ENCODE peak calls at places on chromosomes 13 and 19, in six cellular contexts. T, R, B, E, V and K are unnamed samples.

GRCh38 chr13:75637101-75637774 is 1.1 kb downstream of the LMO7 start:
- DNase-seq in T (peak; percentile 19), R (no peak), B (no peak), E (no peak), V (no peak), K (no peak)

GRCh38 chr19:48614436-48615144 is at the start of gene FAM83E:
- DNase-seq in T (no peak), R (no peak), B (peak; percentile 88), E (peak; percentile 75), V (no peak), K (no peak)

GRCh38 chr13:112582305-112582704 is 5.6 kb downstream of the TUBGCP3 start:
- DNase-seq in T (no peak), R (no peak), B (no peak), E (no peak), V (no peak), K (no peak)

GRCh38 chr13:98847780-98848179 is 95.3 kb upstream of the SLC15A1 start:
- DNase-seq in T (no peak), R (no peak), B (no peak), E (peak; percentile 55), V (no peak), K (no peak)

GRCh38 chr19:22472180-22472637 is 50.1 kb upstream of the ZNF98 start:
- DNase-seq in T (no peak), R (no peak), B (no peak), E (no peak), V (no peak), K (no peak)

GRCh38 chr19:48490980-48491792 is 20.4 kb downstream of the LMTK3 start:
- DNase-seq in T (peak; percentile 96), R (no peak), B (no peak), E (peak; percentile 88), V (peak; percentile 39), K (peak; percentile 44)

GRCh38 chr19:5880604-5881078 is 10.3 kb upstream of the FUT5 start:
- DNase-seq in T (no peak), R (no peak), B (no peak), E (no peak), V (peak; percentile 78), K (no peak)

GRCh38 chr19:45761714-45762113 is 7.3 kb downstream of the SIX5 start:
- DNase-seq in T (no peak), R (no peak), B (no peak), E (no peak), V (no peak), K (no peak)

GRCh38 chr13:30314562-30314961 is 7.2 kb upstream of the KATNAL1 start:
- DNase-seq in T (no peak), R (no peak), B (no peak), E (no peak), V (no peak), K (no peak)

GRCh38 chr13:46648166-46648607 is 95.2 kb downstream of the LRCH1 start:
- DNase-seq in T (no peak), R (no peak), B (no peak), E (peak; percentile 39), V (no peak), K (no peak)

GRCh38 chr13:74117207-74117705 is 16.9 kb downstream of the KLF12 start:
- DNase-seq in T (no peak), R (no peak), B (no peak), E (no peak), V (no peak), K (no peak)

GRCh38 chr19:42301646-42302204 is at the start of gene PRR19:
- DNase-seq in T (no peak), R (no peak), B (no peak), E (peak; percentile 58), V (no peak), K (no peak)

GRCh38 chr19:3324405-3324856 is 42.0 kb upstream of the NFIC start:
- DNase-seq in T (peak; percentile 79), R (no peak), B (peak; percentile 72), E (peak; percentile 36), V (peak; percentile 44), K (peak; percentile 71)

GRCh38 chr19:4657835-4658234 is 12.3 kb downstream of the MYDGF start:
- DNase-seq in T (no peak), R (no peak), B (no peak), E (no peak), V (no peak), K (no peak)

GRCh38 chr19:2215281-2215751 is 20.8 kb downstream of the PLEKHJ1 start:
- DNase-seq in T (no peak), R (no peak), B (no peak), E (peak; percentile 44), V (no peak), K (peak; percentile 56)

GRCh38 chr13:107203146-107203847 is 635.4 kb upstream of the ARGLU1 start:
- DNase-seq in T (peak; percentile 11), R (no peak), B (no peak), E (peak; percentile 73), V (no peak), K (no peak)

GRCh38 chr19:661427-662196 is 1.4 kb downstream of the RNF126 start:
- DNase-seq in T (peak; percentile 87), R (no peak), B (no peak), E (no peak), V (peak; percentile 51), K (peak; percentile 62)

GRCh38 chr19:16566161-16566560 is 6.1 kb downstream of the SLC35E1 start:
- DNase-seq in T (no peak), R (no peak), B (no peak), E (no peak), V (no peak), K (peak; percentile 78)

GRCh38 chr19:15563325-15563794 is 51.7 kb upstream of the CYP4F8 start:
- DNase-seq in T (no peak), R (no peak), B (no peak), E (no peak), V (no peak), K (no peak)

GRCh38 chr13:39688699-39689405 is 33.4 kb downstream of the COG6 start:
- DNase-seq in T (peak; percentile 12), R (peak; percentile 9), B (no peak), E (no peak), V (no peak), K (no peak)

GRCh38 chr13:43785681-43786471 is 896 bp downstream of the ENOX1 start:
- DNase-seq in T (peak; percentile 53), R (no peak), B (peak; percentile 66), E (peak; percentile 77), V (peak; percentile 88), K (no peak)

DNA sequence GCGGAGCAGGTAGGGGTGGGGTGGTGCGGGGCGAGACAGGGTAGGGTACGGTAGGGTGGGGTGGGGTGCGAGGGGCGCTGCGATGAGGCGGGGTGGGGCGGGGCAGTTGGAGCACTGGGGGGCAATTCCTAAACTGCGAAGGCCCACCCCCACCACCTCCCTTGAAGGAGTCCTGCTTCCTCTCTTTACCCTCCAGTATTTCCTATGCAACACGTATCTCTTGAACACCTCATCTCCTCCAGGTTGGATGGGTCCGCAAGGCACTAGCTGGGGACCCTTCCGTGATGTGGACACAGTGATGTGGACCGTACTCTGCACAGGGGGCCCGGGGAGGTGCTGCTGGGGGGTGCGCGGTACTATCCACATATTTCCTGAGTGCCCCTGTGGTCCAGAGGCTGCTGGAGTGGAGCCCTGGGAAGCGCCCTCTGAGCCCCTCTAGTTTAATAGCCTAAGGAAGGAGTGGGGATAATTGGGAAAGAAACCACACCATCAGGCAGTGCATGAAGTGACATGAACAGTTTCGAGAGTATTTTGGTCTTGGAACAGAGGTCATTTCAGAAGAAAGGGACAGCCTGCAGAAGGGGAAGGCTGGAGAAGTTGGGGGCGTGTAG is 1.1 kb downstream of the IL17D start:
- DNase-seq in T (no peak), R (no peak), B (no peak), E (no peak), V (no peak), K (no peak)
- TF ChIP-seq CTCF in T (no peak), R (no peak), B (no peak), E (no peak), V (no peak), K (no peak)

DNA sequence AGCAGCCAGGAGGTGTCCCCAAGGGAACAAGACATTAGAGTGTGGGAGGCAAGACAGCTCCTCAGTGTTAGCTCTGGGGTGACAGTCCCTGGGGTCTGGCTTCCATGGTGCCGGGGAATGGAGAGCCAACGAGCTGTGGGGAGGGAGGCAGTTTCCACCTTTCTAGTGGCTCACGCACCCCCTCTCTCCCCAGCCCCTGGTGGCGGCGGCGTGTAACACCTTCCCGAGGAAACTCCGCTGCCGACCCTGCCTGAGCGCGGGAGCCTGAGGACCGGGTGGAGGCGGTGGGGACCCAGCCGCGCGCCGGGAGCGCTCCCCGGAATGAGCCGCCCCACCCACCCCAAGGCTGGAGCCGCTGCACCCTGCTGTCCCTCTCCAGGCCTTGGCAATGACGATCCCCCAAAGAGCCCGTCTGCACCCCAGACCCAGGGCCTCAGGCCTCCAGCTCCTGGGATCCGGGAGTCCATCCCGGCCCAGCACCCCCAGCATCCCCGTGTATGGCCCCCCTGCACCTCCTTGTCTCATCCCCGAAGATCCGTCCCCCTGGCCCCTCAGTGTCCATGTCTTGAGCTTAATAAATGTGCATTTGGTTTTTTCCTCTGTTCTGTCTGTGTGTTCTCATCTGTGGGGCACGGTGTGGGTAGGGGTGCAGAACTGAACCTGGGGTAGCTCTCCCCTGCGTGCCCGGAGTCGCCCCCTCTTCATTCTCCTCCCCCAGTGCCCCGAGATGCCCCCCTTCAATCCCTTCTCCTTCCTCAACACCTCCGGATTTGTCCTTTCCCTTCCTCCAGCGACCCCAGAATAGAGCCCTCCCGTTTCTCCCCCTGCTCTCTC is 617 bp upstream of the FXYD5 start:
- DNase-seq in T (peak; percentile 79), R (no peak), B (no peak), E (peak; percentile 79), V (peak; percentile 40), K (peak; percentile 66)
- TF ChIP-seq CTCF in T (peak; percentile 63), R (peak; percentile 78), B (no peak), E (peak; percentile 68), V (peak; percentile 45), K (peak; percentile 84)

DNA sequence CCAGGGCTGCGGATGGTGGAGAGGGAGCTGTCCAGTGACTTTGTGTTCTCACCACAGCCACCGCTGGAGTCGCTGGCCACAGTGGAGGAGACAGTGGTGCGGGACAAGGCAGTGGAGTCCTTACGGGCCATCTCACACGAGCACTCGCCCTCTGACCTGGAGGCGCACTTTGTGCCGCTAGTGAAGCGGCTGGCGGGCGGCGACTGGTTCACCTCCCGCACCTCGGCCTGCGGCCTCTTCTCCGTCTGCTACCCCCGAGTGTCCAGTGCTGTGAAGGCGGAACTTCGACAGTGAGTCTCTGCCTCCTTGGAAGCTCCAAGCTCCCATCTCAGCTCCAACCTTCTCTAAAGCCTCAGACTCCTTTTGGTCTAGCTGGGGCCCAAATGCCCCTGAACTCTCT is 21.4 kb downstream of the PPP2R1A start:
- DNase-seq in T (no peak), R (no peak), B (no peak), E (no peak), V (no peak), K (no peak)
- TF ChIP-seq CTCF in T (no peak), R (no peak), B (no peak), E (no peak), V (no peak), K (no peak)

GRCh38 chr13:91036886-91037285 is 310.6 kb upstream of the MIR17HG start:
- DNase-seq in T (no peak), R (no peak), B (no peak), E (no peak), V (no peak), K (no peak)

GRCh38 chr13:91032104-91032503 is 315.4 kb upstream of the MIR17HG start:
- DNase-seq in T (no peak), R (no peak), B (no peak), E (no peak), V (no peak), K (no peak)

DNA sequence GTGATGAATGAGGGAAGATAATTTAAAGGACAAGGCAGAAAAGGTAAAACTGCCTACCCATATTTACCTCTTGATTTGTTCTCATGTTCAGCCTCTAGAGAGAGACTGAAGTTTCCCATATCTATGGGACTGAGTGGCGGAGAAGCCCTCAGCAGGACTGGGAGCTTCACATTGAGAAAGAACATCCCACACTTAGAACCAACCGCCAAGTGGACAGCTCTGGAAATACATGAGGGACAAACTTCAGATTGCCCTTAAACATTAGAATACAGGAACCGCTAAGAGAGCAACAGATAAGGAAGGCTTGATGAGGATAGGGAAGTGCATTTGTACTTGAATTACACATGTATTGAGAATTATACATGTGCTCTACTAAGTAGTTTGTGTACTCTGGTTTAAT is 316.0 kb upstream of the MIR17HG start:
- DNase-seq in T (no peak), R (no peak), B (no peak), E (no peak), V (no peak), K (no peak)
- TF ChIP-seq CTCF in T (no peak), R (no peak), B (no peak), E (peak; percentile 23), V (no peak), K (no peak)